ENCODE peak calls at places on chromosomes 13 and 19, in nine cellular contexts. X, H, L, F, T, G, K, R and Z are unnamed samples.

GRCh38 chr13:50805805-50806204 is 37.7 kb downstream of the DLEU7 start:
- DNase-seq in L (no peak), G (no peak), K (no peak), R (no peak), T (no peak), X (no peak), F (peak), H (no peak), Z (no peak)

GRCh38 chr13:78806457-78806856 is 147.5 kb upstream of the OBI1 start:
- DNase-seq in T (no peak), X (no peak), L (no peak), H (no peak), R (no peak), F (peak), G (no peak), K (peak), Z (no peak)

GRCh38 chr13:110262082-110262436 is 44.9 kb downstream of the COL4A1 start:
- DNase-seq in R (no peak), F (no peak), H (no peak), L (no peak), T (no peak), X (no peak), K (no peak), G (no peak), Z (no peak)

GRCh38 chr13:27679396-27679795 is 57.7 kb downstream of the POLR1D start:
- DNase-seq in R (no peak), F (no peak), T (no peak), G (no peak), L (no peak), K (no peak), H (no peak), X (no peak), Z (no peak)

GRCh38 chr13:25171517-25172302 is at the start of gene AMER2:
- DNase-seq in T (peak), K (no peak), H (no peak), X (no peak), F (peak), R (no peak), L (peak), G (no peak), Z (no peak)

GRCh38 chr19:42282036-42282762 is 13.1 kb downstream of the CIC start:
- DNase-seq in K (no peak), L (no peak), H (no peak), R (no peak), F (peak), T (no peak), X (no peak), G (no peak), Z (no peak)

GRCh38 chr13:41765813-41766212 is 195.1 kb downstream of the VWA8 start:
- DNase-seq in L (no peak), G (no peak), F (no peak), K (no peak), H (no peak), X (no peak), T (no peak), R (no peak), Z (no peak)

GRCh38 chr19:38841787-38842438 is 7.9 kb downstream of the HNRNPL start:
- DNase-seq in T (no peak), R (no peak), F (no peak), K (no peak), L (no peak), X (peak), G (peak), H (no peak), Z (no peak)

GRCh38 chr19:7787141-7787540 is 24.1 kb downstream of the CLEC4M start:
- DNase-seq in K (no peak), T (no peak), R (no peak), L (no peak), X (no peak), F (no peak), H (no peak), G (no peak), Z (no peak)

GRCh38 chr19:3403489-3404323 is 37.3 kb downstream of the NFIC start:
- DNase-seq in F (no peak), G (no peak), K (no peak), X (no peak), H (peak), T (peak), L (peak), R (no peak), Z (peak)

GRCh38 chr19:15252398-15253018 is 20.3 kb upstream of the EPHX3 start:
- DNase-seq in G (no peak), H (no peak), L (peak), F (peak), T (peak), X (no peak), R (no peak), K (no peak), Z (peak)

GRCh38 chr19:40614595-40615411 is 13.6 kb downstream of the LTBP4 start:
- DNase-seq in G (peak), H (peak), F (peak), T (peak), L (no peak), K (no peak), X (peak), R (peak), Z (no peak)

GRCh38 chr13:108527849-108528248 is 101.6 kb upstream of the MYO16 start:
- DNase-seq in K (no peak), G (no peak), X (no peak), L (no peak), T (no peak), R (no peak), F (peak), H (no peak), Z (no peak)

GRCh38 chr13:75635101-75635620 is 969 bp upstream of the LMO7 start:
- DNase-seq in X (no peak), G (no peak), F (no peak), K (no peak), R (no peak), L (no peak), T (no peak), H (no peak), Z (no peak)

GRCh38 chr19:28292822-28293500 is 920.0 kb downstream of the UQCRFS1 start:
- DNase-seq in G (no peak), R (no peak), X (no peak), L (no peak), H (no peak), K (no peak), F (no peak), T (no peak), Z (no peak)

GRCh38 chr13:20362642-20363041 is 130.5 kb upstream of the GJB6 start:
- DNase-seq in T (no peak), L (no peak), H (no peak), G (no peak), R (no peak), F (no peak), X (no peak), K (no peak), Z (no peak)

GRCh38 chr19:590750-591098 is 1.0 kb downstream of the HCN2 start:
- DNase-seq in R (no peak), F (no peak), L (no peak), T (no peak), G (no peak), X (no peak), H (no peak), K (no peak), Z (no peak)